ENCODE peak calls at places on chromosomes 7 and 10, in five cellular contexts. X is GM23248; W is effector memory CD8-positive, alpha-beta T cell; E is nucleus accumbens; B is CD8-positive, alpha-beta T cell. Q is an unnamed sample.
A peak's percentile ranks its signal among the peaks of the same experiment; 100 is the strongest.

GRCh38 chr7:129789652-129790051 is 163.1 kb downstream of the UBE2H start:
- DNase-seq in X (no peak), W (no peak), E (no peak), B (no peak), Q (no peak)

GRCh38 chr10:131738396-131738735 is 162.4 kb upstream of the PPP2R2D start:
- DNase-seq in X (no peak), W (no peak), E (no peak), B (no peak), Q (no peak)

GRCh38 chr7:145036592-145037386 is 200.9 kb upstream of the TPK1 start:
- DNase-seq in X (peak; percentile 44), W (peak; percentile 24), E (no peak), B (peak; percentile 23), Q (no peak)

GRCh38 chr10:129964611-129965417 is 740 bp upstream of the EBF3 start:
- DNase-seq in X (no peak), W (no peak), E (no peak), B (no peak), Q (no peak)

GRCh38 chr10:103333934-103334520 is 16.9 kb downstream of the PCGF6 start:
- DNase-seq in X (peak; percentile 55), W (no peak), E (no peak), B (no peak), Q (peak; percentile 27)

GRCh38 chr10:47008769-47009168 is 97.5 kb downstream of the PTPN20 start:
- DNase-seq in X (peak; percentile 80), W (no peak), E (no peak), B (no peak), Q (no peak)

GRCh38 chr7:128890306-128891109 is 20.0 kb downstream of the KCP start:
- DNase-seq in X (no peak), W (no peak), E (no peak), B (no peak), Q (no peak)

GRCh38 chr10:129277804-129278203 is 189.2 kb upstream of the MGMT start:
- DNase-seq in X (no peak), W (no peak), E (no peak), B (no peak), Q (no peak)

GRCh38 chr10:72086466-72087391 is 1.6 kb downstream of the SPOCK2 start:
- DNase-seq in X (peak; percentile 13), W (peak; percentile 60), E (no peak), B (peak; percentile 78), Q (peak; percentile 90)

Q was measured in CD4-positive, CD25-positive, alpha-beta regulatory T cell.